ENCODE peak calls at places on chromosomes 1 and 21, in six cellular contexts. P, Q, I, S, W and H are unnamed samples.

GRCh38 chr1:208003241-208003640 is 92.3 kb upstream of the CD34 start:
- DNase-seq in P (no peak), Q (no peak), I (no peak), S (no peak), W (no peak), H (no peak)

GRCh38 chr21:43467785-43468184 is 40.9 kb upstream of the SIK1 start:
- DNase-seq in P (no peak), Q (no peak), I (no peak), S (no peak), W (no peak), H (no peak)

GRCh38 chr1:28811766-28812668 is at the start of gene OPRD1:
- DNase-seq in P (no peak), Q (no peak), I (no peak), S (peak; percentile 53), W (no peak), H (no peak)

GRCh38 chr21:15766952-15767603 is 37.3 kb downstream of the USP25 start:
- DNase-seq in P (no peak), Q (no peak), I (no peak), S (no peak), W (no peak), H (no peak)

GRCh38 chr1:110062612-110063011 is 7.9 kb downstream of the ALX3 start:
- DNase-seq in P (no peak), Q (no peak), I (no peak), S (peak; percentile 21), W (no peak), H (no peak)

GRCh38 chr21:31505975-31506374 is 153.5 kb upstream of the SOD1 start:
- DNase-seq in P (no peak), Q (no peak), I (no peak), S (no peak), W (no peak), H (no peak)

GRCh38 chr1:248155927-248156326 is 11.0 kb downstream of the OR2M5 start:
- DNase-seq in P (no peak), Q (no peak), I (no peak), S (no peak), W (no peak), H (no peak)

GRCh38 chr1:244226440-244226839 is 175.4 kb downstream of the ZBTB18 start:
- DNase-seq in P (no peak), Q (peak; percentile 61), I (peak; percentile 21), S (no peak), W (no peak), H (no peak)

GRCh38 chr1:12316331-12316730 is 86.5 kb downstream of the VPS13D start:
- DNase-seq in P (no peak), Q (peak; percentile 23), I (no peak), S (no peak), W (no peak), H (peak; percentile 54)

GRCh38 chr1:33049381-33049780 is 12.7 kb upstream of the AK2 start:
- DNase-seq in P (no peak), Q (no peak), I (no peak), S (no peak), W (no peak), H (no peak)

GRCh38 chr1:224544276-224544675 is 71.8 kb upstream of the CNIH3 start:
- DNase-seq in P (no peak), Q (peak; percentile 47), I (peak; percentile 39), S (no peak), W (no peak), H (peak; percentile 5)

GRCh38 chr1:19003371-19004290 is 47.2 kb upstream of the IFFO2 start:
- DNase-seq in P (no peak), Q (peak; percentile 88), I (no peak), S (no peak), W (no peak), H (no peak)

GRCh38 chr1:206635983-206636354 is 633 bp downstream of the DYRK3 start:
- DNase-seq in P (no peak), Q (no peak), I (no peak), S (no peak), W (no peak), H (no peak)

GRCh38 chr1:185058103-185058502 is 12.7 kb downstream of the RNF2 start:
- DNase-seq in P (no peak), Q (no peak), I (no peak), S (no peak), W (no peak), H (no peak)

GRCh38 chr21:18810136-18810535 is 406.6 kb upstream of the TMPRSS15 start:
- DNase-seq in P (no peak), Q (no peak), I (no peak), S (peak; percentile 53), W (no peak), H (no peak)

GRCh38 chr1:19747741-19748140 is 52.0 kb downstream of the TMCO4 start:
- DNase-seq in P (no peak), Q (no peak), I (no peak), S (no peak), W (no peak), H (no peak)

DNA sequence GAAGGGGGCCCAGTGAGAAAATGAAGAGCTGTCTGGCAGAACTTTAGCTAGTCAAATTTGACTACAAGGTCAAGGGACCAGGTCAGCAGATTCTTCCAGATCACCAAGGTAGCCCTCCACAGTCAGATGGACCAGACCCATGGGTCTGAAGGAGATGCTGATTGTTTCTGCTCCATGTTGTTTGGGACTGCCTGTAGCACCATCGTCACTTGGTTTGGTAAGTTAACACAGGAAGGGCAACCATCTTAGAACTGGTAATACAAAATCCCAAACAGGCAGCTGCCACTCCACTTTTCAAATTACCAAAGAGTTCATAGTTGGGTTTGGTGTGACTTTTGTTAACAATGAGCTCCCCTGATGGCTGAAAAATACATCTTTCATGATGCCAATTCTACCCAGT is 9.0 kb downstream of the ITPKB start:
- DNase-seq in P (no peak), Q (no peak), I (no peak), S (no peak), W (no peak), H (no peak)
- H3K4me3 ChIP-seq in P (no peak overlapping the region), Q (no peak overlapping the region), I (no peak overlapping the region), S (no peak overlapping the region), W (no peak overlapping the region), H (no peak overlapping the region)

GRCh38 chr1:226649244-226649643 is 89.8 kb downstream of the ITPKB start:
- DNase-seq in P (no peak), Q (no peak), I (no peak), S (no peak), W (no peak), H (no peak)
- H4K8ac ChIP-seq in P (peak overlapping the region; percentile 89), Q (no peak overlapping the region), I (no peak overlapping the region), S (no peak overlapping the region), W (no peak overlapping the region), H (no peak overlapping the region)

DNA sequence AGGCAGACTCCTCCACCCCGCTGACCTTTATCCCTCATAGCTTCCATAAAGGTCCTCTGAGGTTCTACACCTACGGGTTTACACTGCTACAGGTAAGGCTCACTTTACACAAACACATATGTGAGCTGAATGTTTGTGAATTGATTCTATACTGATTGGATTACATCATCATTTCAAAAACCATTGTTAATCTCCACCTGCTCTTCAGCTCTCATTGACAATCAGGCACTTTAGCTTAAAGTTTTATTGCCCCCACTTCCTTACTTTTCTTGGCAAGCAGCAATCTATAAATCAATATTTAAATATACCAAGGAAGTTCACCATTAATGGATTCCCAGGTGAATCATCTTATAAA is 12.9 kb upstream of the RGS16 start:
- DNase-seq in P (no peak), Q (no peak), I (no peak), S (no peak), W (no peak), H (no peak)
- H3K27ac ChIP-seq in P (no peak overlapping the region), Q (no peak overlapping the region), I (no peak overlapping the region), S (peak overlapping the region; percentile 46), W (no peak overlapping the region), H (no peak overlapping the region)

DNA sequence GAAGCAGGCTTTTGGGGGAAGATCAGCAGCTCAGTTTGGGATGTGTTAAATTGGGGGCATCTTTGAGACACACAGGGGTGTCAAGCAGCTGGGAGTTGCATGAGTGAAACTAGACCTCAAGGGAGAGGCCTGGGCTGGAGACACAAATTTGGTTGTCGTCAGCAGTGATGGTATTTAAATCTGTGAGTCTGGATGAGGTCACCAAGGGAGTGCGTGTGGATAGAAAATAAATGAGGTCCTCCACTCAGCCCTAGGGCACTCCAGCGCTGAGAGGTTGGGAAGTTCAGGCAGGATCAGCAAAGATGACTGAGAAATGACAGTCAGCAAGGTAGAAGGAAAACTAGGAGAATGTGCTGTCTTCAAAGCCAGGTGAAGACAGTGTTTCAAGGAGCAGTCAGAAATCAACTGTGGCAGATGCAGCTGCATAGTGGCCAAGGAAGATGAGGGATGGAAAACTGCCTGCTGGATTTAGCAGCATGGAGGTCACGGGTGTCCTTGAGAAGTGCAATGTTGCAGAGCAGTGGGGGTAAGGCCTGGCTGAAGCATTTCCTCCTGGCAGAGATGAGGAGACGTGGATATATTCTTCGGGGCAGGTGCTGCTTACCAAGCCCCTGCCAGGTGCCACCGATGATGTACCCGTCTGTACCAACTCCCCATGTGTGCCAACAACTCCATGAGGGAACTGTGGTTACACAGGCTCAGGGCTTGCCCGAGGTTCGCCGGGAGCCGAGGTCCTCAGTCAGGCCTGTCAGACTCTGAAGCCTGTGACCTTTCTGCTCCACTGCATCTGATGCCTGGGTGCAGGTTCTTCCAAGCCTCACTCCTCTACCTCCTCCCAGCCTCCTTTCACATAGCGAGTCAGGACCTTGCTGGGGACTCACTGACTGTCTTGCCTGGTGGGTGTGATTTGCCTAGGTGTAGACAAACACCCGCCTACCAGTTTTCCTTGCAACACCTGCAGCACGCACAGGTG is 11.3 kb downstream of the MAP7D1 start:
- DNase-seq in P (no peak), Q (peak; percentile 79), I (peak; percentile 72), S (peak; percentile 47), W (no peak), H (no peak)
- H3K4me3 ChIP-seq in P (no peak overlapping the region), Q (no peak overlapping the region), I (no peak overlapping the region), S (no peak overlapping the region), W (no peak overlapping the region), H (no peak overlapping the region)

GRCh38 chr1:116485071-116485735 is 85.6 kb downstream of the CD58 start:
- DNase-seq in P (peak; percentile 91), Q (peak; percentile 78), I (peak; percentile 80), S (peak; percentile 93), W (peak; percentile 70), H (peak; percentile 85)
- H4K8ac ChIP-seq in P (no peak overlapping the region), Q (peak overlapping the region; percentile 48), I (peak overlapping the region; percentile 30), S (no peak overlapping the region), W (no peak overlapping the region), H (peak overlapping the region; percentile 11)

GRCh38 chr21:45304161-45304830 is 16.6 kb upstream of the POFUT2 start:
- DNase-seq in P (no peak), Q (no peak), I (no peak), S (no peak), W (no peak), H (no peak)
- H3K27ac ChIP-seq in P (no peak overlapping the region), Q (no peak overlapping the region), I (no peak overlapping the region), S (no peak overlapping the region), W (no peak overlapping the region), H (peak overlapping the region; percentile 16)

GRCh38 chr1:159828176-159828575 is 1.5 kb downstream of the SLAMF8 start:
- DNase-seq in P (no peak), Q (no peak), I (no peak), S (no peak), W (no peak), H (no peak)
- H3K4me3 ChIP-seq in P (no peak overlapping the region), Q (no peak overlapping the region), I (no peak overlapping the region), S (no peak overlapping the region), W (no peak overlapping the region), H (no peak overlapping the region)